ENCODE peak calls at places on chromosomes 12 and 14, in seven cellular contexts. D is tibial artery, X is cardiac muscle cell, G is esophagus muscularis mucosa, H is fibroblast of lung, Q is thyroid gland, J is tibial nerve. Z is an unnamed sample.
A peak's percentile ranks its signal among the peaks of the same experiment; 100 is the strongest.

GRCh38 chr12:30999723-31000122 is 73.2 kb downstream of the TSPAN11 start:
- DNase-seq in D (no peak), X (no peak), G (no peak), H (no peak), Q (no peak), J (no peak), Z (no peak)

GRCh38 chr14:99231850-99232401 is 40.1 kb downstream of the BCL11B start:
- DNase-seq in D (no peak), X (no peak), G (no peak), H (no peak), Q (peak; percentile 85), J (no peak), Z (no peak)

GRCh38 chr14:24135584-24135833 is 485 bp upstream of the PSME1 start:
- DNase-seq in D (no peak), X (no peak), G (no peak), H (no peak), Q (no peak), J (no peak), Z (no peak)

GRCh38 chr14:57822081-57822480 is 43.8 kb downstream of the SLC35F4 start:
- DNase-seq in D (no peak), X (no peak), G (no peak), H (no peak), Q (no peak), J (no peak), Z (no peak)

GRCh38 chr12:2845280-2845679 is 10.4 kb upstream of the NRIP2 start:
- DNase-seq in D (no peak), X (peak; percentile 87), G (no peak), H (peak; percentile 79), Q (no peak), J (no peak), Z (no peak)

GRCh38 chr12:57489157-57489641 is 1.3 kb downstream of the MARS1 start:
- DNase-seq in D (no peak), X (no peak), G (no peak), H (no peak), Q (no peak), J (no peak), Z (no peak)

GRCh38 chr14:24280797-24281460 is 9.5 kb upstream of the RABGGTA start:
- DNase-seq in D (no peak), X (peak; percentile 24), G (no peak), H (no peak), Q (no peak), J (no peak), Z (no peak)

GRCh38 chr12:115079760-115080159 is 395.8 kb upstream of the TBX3 start:
- DNase-seq in D (no peak), X (no peak), G (peak; percentile 60), H (no peak), Q (no peak), J (no peak), Z (no peak)

GRCh38 chr12:57087689-57088441 is 1.0 kb upstream of the NAB2 start:
- DNase-seq in D (peak; percentile 94), X (peak; percentile 98), G (peak; percentile 96), H (peak; percentile 96), Q (peak; percentile 99), J (peak; percentile 78), Z (peak; percentile 81)

GRCh38 chr12:2013527-2014223 is 9.4 kb upstream of the DCP1B start:
- DNase-seq in D (peak; percentile 28), X (peak; percentile 43), G (no peak), H (peak; percentile 49), Q (no peak), J (no peak), Z (no peak)

DNA sequence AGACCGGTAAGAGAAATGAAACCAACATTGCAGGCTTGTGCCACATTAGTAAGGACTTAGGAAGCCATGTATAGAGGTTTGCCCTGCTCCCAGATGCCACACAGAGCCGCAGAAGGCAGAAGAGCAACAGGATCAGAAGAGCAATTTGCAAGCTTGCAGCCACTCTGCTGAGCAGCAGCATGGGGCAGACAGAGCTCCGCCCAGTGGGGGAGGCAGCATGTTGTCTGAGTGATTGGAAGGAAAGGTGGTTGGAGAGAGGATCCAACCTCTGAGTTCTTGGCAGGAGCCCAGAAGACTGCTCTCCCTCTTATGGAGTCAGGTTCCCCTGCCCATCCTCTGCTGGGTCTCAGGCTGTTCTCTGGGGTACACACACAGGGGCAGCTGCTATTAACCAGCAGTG is 2.3 kb upstream of the KRT6A start:
- DNase-seq in D (no peak), X (peak; percentile 52), G (peak; percentile 91), H (no peak), Q (peak; percentile 68), J (no peak), Z (no peak)
- TF ChIP-seq CTCF in D (no peak), X (no peak), G (no peak), H (no peak), Q (no peak), J (no peak), Z (no peak)

GRCh38 chr12:52217223-52217622 is 15.8 kb upstream of the KRT7 start:
- DNase-seq in D (no peak), X (no peak), G (no peak), H (no peak), Q (peak; percentile 100), J (no peak), Z (no peak)

GRCh38 chr12:52214421-52214802 is 18.6 kb upstream of the KRT7 start:
- DNase-seq in D (no peak), X (no peak), G (no peak), H (no peak), Q (peak; percentile 10), J (no peak), Z (no peak)

GRCh38 chr12:52215587-52216031 is 17.4 kb upstream of the KRT7 start:
- DNase-seq in D (peak; percentile 15), X (peak; percentile 47), G (no peak), H (peak; percentile 39), Q (peak; percentile 57), J (no peak), Z (no peak)

GRCh38 chr12:52216807-52217206 is 16.2 kb upstream of the KRT7 start:
- DNase-seq in D (peak; percentile 26), X (no peak), G (no peak), H (no peak), Q (peak; percentile 97), J (no peak), Z (no peak)

DNA sequence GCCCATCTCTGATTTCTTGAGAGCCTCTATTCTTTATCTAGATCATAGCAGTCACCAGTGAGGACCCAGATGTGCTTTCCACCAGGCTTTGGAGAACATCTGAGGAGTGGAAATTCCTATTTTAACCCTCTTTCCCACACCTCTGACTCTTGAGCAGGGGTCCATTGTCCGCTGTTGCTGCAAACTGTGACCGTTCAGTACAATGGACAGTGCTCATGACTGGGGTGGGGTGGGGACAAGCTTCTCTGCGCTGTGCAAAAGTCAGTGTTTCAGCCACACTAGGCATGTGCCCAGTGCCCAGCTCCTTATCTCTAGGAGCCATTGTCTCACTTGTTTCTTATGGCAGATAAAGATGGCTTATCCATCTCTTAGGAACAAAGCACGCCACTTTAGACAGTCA is 16.9 kb upstream of the KRT7 start:
- DNase-seq in D (peak; percentile 19), X (no peak), G (no peak), H (no peak), Q (no peak), J (no peak), Z (no peak)
- H3K4me1 ChIP-seq in D (peaks cover 24% of the 10 kb centered on the region), X (peaks cover 7% of the 10 kb centered on the region), G (peaks cover 16% of the 10 kb centered on the region), H (peaks cover 6% of the 10 kb centered on the region), Q (peaks cover 79% of the 10 kb centered on the region), J (no peaks in the 10 kb centered on the region), Z (peaks cover 26% of the 10 kb centered on the region)

GRCh38 chr12:15443611-15444010 is 121.3 kb downstream of the PTPRO start:
- DNase-seq in D (no peak), X (no peak), G (no peak), H (no peak), Q (no peak), J (no peak), Z (no peak)

GRCh38 chr12:15446798-15447197 is 124.5 kb downstream of the PTPRO start:
- DNase-seq in D (no peak), X (no peak), G (no peak), H (peak; percentile 6), Q (no peak), J (no peak), Z (no peak)

GRCh38 chr12:15443050-15443449 is 120.7 kb downstream of the PTPRO start:
- DNase-seq in D (no peak), X (no peak), G (no peak), H (no peak), Q (no peak), J (no peak), Z (no peak)

GRCh38 chr12:15439459-15439858 is 117.2 kb downstream of the PTPRO start:
- DNase-seq in D (no peak), X (no peak), G (no peak), H (no peak), Q (no peak), J (no peak), Z (no peak)

GRCh38 chr12:15444523-15444922 is 122.2 kb downstream of the PTPRO start:
- DNase-seq in D (no peak), X (no peak), G (no peak), H (no peak), Q (no peak), J (no peak), Z (no peak)
- TF ChIP-seq CTCF in D (no peak), X (no peak), G (no peak), H (no peak), Q (no peak), J (no peak), Z (no peak)

GRCh38 chr12:88648625-88649024 is 68.4 kb upstream of the KITLG start:
- DNase-seq in D (no peak), X (no peak), G (no peak), H (no peak), Q (no peak), J (no peak), Z (no peak)
- H3K4me1 ChIP-seq in D (no peaks in the 10 kb centered on the region), X (no peaks in the 10 kb centered on the region), G (no peaks in the 10 kb centered on the region), H (no peaks in the 10 kb centered on the region), Q (no peaks in the 10 kb centered on the region), J (no peaks in the 10 kb centered on the region), Z (no peaks in the 10 kb centered on the region)

DNA sequence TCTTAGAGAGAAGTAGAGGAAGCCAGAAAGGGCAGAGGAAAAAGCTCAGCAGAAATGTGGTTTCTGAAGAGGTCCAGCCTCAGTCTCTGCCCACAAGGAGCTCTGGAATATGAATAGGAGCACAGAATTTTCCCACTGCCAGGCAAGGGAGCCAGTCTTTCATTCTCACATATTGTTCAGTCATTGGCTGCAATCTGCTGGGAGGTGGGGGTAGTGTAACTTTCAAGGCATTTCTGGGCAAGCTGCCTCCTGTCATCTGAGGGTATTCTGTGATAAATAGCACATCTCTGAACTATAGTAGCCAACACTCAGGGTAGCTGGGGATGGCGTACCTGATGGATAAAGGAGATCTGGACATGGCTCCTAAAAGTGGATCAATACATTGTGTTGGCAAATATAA is 127.2 kb downstream of the LRRK2 start:
- DNase-seq in D (no peak), X (no peak), G (no peak), H (no peak), Q (no peak), J (no peak), Z (no peak)
- TF ChIP-seq CTCF in D (no peak), X (no peak), G (no peak), H (no peak), Q (no peak), J (no peak), Z (no peak)

DNA sequence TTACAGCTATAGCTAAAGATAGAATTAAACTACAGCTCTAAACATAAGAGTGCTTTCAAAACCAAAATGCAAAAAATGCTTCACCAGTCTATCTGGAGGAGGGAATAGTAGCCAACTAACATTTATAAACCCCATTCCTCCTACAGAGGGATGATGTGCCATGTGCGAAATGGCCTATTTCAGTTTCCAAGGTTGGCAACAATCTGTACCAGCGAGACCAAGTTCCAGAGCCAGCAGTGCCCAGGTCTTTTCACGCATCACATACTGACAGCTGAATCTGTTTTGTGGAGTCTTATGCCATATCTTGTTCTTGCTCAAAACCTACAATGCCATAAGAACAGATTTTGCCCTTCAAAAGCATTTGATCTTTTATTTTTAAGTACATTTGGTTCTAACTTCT is 24.5 kb downstream of the NELL2 start:
- DNase-seq in D (no peak), X (no peak), G (no peak), H (no peak), Q (no peak), J (no peak), Z (no peak)
- H3K4me1 ChIP-seq in D (no peaks in the 10 kb centered on the region), X (no peaks in the 10 kb centered on the region), G (no peaks in the 10 kb centered on the region), H (no peaks in the 10 kb centered on the region), Q (no peaks in the 10 kb centered on the region), J (no peaks in the 10 kb centered on the region), Z (no peaks in the 10 kb centered on the region)

Z was measured in thoracic aorta.